ENCODE peak calls at places on chromosomes 7 and 10, in five cellular contexts. K is RWPE2, U is endothelial cell of umbilical vein, X is ovary, F is Peyer's patch. C is an unnamed sample.

GRCh38 chr7:33845991-33846509 is 59.3 kb upstream of the BMPER start:
- DNase-seq in U (no peak), K (no peak), X (peak; percentile 82), F (no peak), C (peak; percentile 21)

GRCh38 chr10:76242956-76243355 is 811.5 kb downstream of the LRMDA start:
- DNase-seq in K (no peak), X (no peak), F (no peak), U (no peak), C (no peak)

GRCh38 chr7:111750168-111750715 is 187.9 kb upstream of the IMMP2L start:
- DNase-seq in U (no peak), K (no peak), F (no peak), X (no peak), C (no peak)

GRCh38 chr7:36958094-36958718 is 233.9 kb upstream of the AOAH start:
- DNase-seq in K (no peak), U (no peak), F (no peak), X (no peak), C (no peak)

GRCh38 chr7:63067897-63068585 is 930.6 kb upstream of the ZNF722 start:
- DNase-seq in F (no peak), U (no peak), K (no peak), X (no peak), C (no peak)

GRCh38 chr10:94545277-94546057 is at the start of gene HELLS:
- DNase-seq in X (peak; percentile 84), K (peak; percentile 80), U (peak; percentile 90), F (peak; percentile 88), C (peak; percentile 87)

GRCh38 chr10:97778452-97779302 is 6.9 kb upstream of the SFRP5 start:
- DNase-seq in F (no peak), K (no peak), U (no peak), X (no peak), C (peak; percentile 42)

GRCh38 chr7:28815928-28816373 is 142.2 kb downstream of the TRIL start:
- DNase-seq in K (no peak), U (no peak), X (no peak), F (no peak), C (no peak)

GRCh38 chr7:29377718-29378117 is 183.1 kb downstream of the CHN2 start:
- DNase-seq in U (no peak), F (no peak), X (no peak), K (no peak), C (no peak)

GRCh38 chr7:15765753-15766152 is 79.3 kb upstream of the MEOX2 start:
- DNase-seq in K (no peak), X (no peak), F (no peak), U (peak; percentile 92), C (no peak)

GRCh38 chr10:12419279-12419847 is 70.0 kb downstream of the CAMK1D start:
- DNase-seq in F (peak; percentile 10), U (peak; percentile 61), K (peak; percentile 82), X (no peak), C (no peak)

GRCh38 chr7:836429-836828 is 4.2 kb downstream of the SUN1 start:
- DNase-seq in U (peak; percentile 60), F (no peak), K (no peak), X (no peak), C (no peak)

GRCh38 chr7:17370901-17371550 is 72.6 kb downstream of the AHR start:
- DNase-seq in U (peak; percentile 46), F (no peak), K (no peak), X (peak; percentile 59), C (peak; percentile 21)

GRCh38 chr10:125606406-125606805 is 76.6 kb downstream of the TEX36 start:
- DNase-seq in K (no peak), X (no peak), U (peak; percentile 95), F (no peak), C (no peak)

GRCh38 chr10:34430685-34431084 is 384.4 kb downstream of the PARD3 start:
- DNase-seq in K (no peak), X (no peak), U (peak; percentile 74), F (no peak), C (no peak)

GRCh38 chr7:3649678-3650445 is 348.8 kb downstream of the SDK1 start:
- DNase-seq in K (no peak), U (no peak), F (no peak), X (no peak), C (no peak)

GRCh38 chr10:59234194-59234593 is 57.8 kb downstream of the PHYHIPL start:
- DNase-seq in X (no peak), K (no peak), F (no peak), U (no peak), C (no peak)

GRCh38 chr10:119328222-119328621 is 120.9 kb downstream of the GRK5 start:
- DNase-seq in K (no peak), F (no peak), X (no peak), U (no peak), C (no peak)

GRCh38 chr10:80187465-80188409 is 17.6 kb downstream of the ANXA11 start:
- DNase-seq in X (no peak), U (no peak), F (peak; percentile 74), K (no peak), C (no peak)

GRCh38 chr10:35642793-35643114 is 658 bp upstream of the FZD8 start:
- DNase-seq in X (no peak), F (no peak), U (no peak), K (no peak), C (no peak)

GRCh38 chr10:84329094-84329611 is 764 bp downstream of the CCSER2 start:
- DNase-seq in X (no peak), U (peak; percentile 62), K (no peak), F (no peak), C (peak; percentile 51)

GRCh38 chr10:43594944-43595589 is 11.2 kb upstream of the ZNF485 start:
- DNase-seq in F (no peak), U (peak; percentile 40), K (no peak), X (no peak), C (no peak)

GRCh38 chr10:121664671-121665070 is 66.4 kb upstream of the FGFR2 start:
- DNase-seq in F (no peak), U (no peak), X (no peak), K (no peak), C (no peak)

GRCh38 chr7:30224511-30225031 is 59.8 kb upstream of the ZNRF2 start:
- DNase-seq in K (no peak), U (no peak), F (no peak), X (no peak), C (peak; percentile 23)

GRCh38 chr7:23474098-23474828 is 4.0 kb upstream of the IGF2BP3 start:
- DNase-seq in U (peak; percentile 95), F (peak; percentile 83), K (peak; percentile 97), X (no peak), C (peak; percentile 99)

GRCh38 chr10:48542471-48543210 is 62.2 kb downstream of the ARHGAP22 start:
- DNase-seq in X (no peak), U (no peak), F (no peak), K (peak; percentile 33), C (no peak)

GRCh38 chr10:54985732-54986131 is 184.7 kb upstream of the PCDH15 start:
- DNase-seq in K (no peak), F (no peak), X (no peak), U (peak; percentile 21), C (peak; percentile 43)

GRCh38 chr10:90871279-90871760 is 454 bp upstream of the RPP30 start:
- DNase-seq in F (no peak), K (no peak), X (peak; percentile 32), U (peak; percentile 90), C (peak; percentile 71)

GRCh38 chr7:85074992-85075391 is 111.9 kb downstream of the SEMA3D start:
- DNase-seq in U (no peak), X (no peak), K (no peak), F (no peak), C (no peak)

GRCh38 chr7:17298102-17298839 is at the start of gene AHR:
- DNase-seq in U (peak; percentile 89), F (peak; percentile 91), K (peak; percentile 91), X (peak; percentile 91), C (no peak)

GRCh38 chr7:10789170-10789569 is 184.5 kb upstream of the PHF14 start:
- DNase-seq in X (no peak), U (no peak), F (no peak), K (no peak), C (no peak)

GRCh38 chr7:105639677-105640493 is 58.6 kb upstream of the EFCAB10 start:
- DNase-seq in K (no peak), X (peak; percentile 32), U (no peak), F (no peak), C (no peak)
- H3K4me1 ChIP-seq in K (no peaks in the 10 kb centered on the region), X (peaks cover 4% of the 10 kb centered on the region), U (no peaks in the 10 kb centered on the region), F (no peaks in the 10 kb centered on the region), C (no peaks in the 10 kb centered on the region)

GRCh38 chr7:48096273-48096672 is 7.2 kb downstream of the UPP1 start:
- DNase-seq in K (no peak), X (no peak), F (no peak), U (no peak), C (no peak)
- H3K4me1 ChIP-seq in K (peaks cover 56% of the 10 kb centered on the region), X (no peaks in the 10 kb centered on the region), F (no peaks in the 10 kb centered on the region), U (peaks cover 36% of the 10 kb centered on the region), C (peaks cover 12% of the 10 kb centered on the region)

GRCh38 chr10:70595566-70596016 is 7.0 kb downstream of the PRF1 start:
- DNase-seq in K (no peak), F (no peak), U (no peak), X (no peak), C (no peak)
- H3K4me1 ChIP-seq in K (no peaks in the 10 kb centered on the region), F (no peaks in the 10 kb centered on the region), U (no peaks in the 10 kb centered on the region), X (no peaks in the 10 kb centered on the region), C (peaks cover 27% of the 10 kb centered on the region)

GRCh38 chr7:27110977-27111752 is 8.7 kb upstream of the HOXA2 start:
- DNase-seq in X (no peak), K (no peak), U (peak; percentile 87), F (peak; percentile 41), C (peak; percentile 47)

GRCh38 chr7:27107901-27108381 is 5.5 kb upstream of the HOXA2 start:
- DNase-seq in F (peak; percentile 59), X (no peak), U (no peak), K (no peak), C (no peak)

GRCh38 chr7:27108390-27109127 is 6.1 kb upstream of the HOXA2 start:
- DNase-seq in U (peak; percentile 72), X (no peak), K (no peak), F (peak; percentile 77), C (no peak)

GRCh38 chr7:27110163-27110976 is 7.9 kb upstream of the HOXA2 start:
- DNase-seq in K (no peak), F (peak; percentile 82), X (no peak), U (peak; percentile 16), C (no peak)

GRCh38 chr7:27109533-27110162 is 7.2 kb upstream of the HOXA2 start:
- DNase-seq in X (no peak), K (no peak), U (no peak), F (no peak), C (no peak)
- H3K4me1 ChIP-seq in X (no peaks in the 10 kb centered on the region), K (peaks cover 24% of the 10 kb centered on the region), U (peaks cover 86% of the 10 kb centered on the region), F (no peaks in the 10 kb centered on the region), C (peaks cover 17% of the 10 kb centered on the region)

DNA sequence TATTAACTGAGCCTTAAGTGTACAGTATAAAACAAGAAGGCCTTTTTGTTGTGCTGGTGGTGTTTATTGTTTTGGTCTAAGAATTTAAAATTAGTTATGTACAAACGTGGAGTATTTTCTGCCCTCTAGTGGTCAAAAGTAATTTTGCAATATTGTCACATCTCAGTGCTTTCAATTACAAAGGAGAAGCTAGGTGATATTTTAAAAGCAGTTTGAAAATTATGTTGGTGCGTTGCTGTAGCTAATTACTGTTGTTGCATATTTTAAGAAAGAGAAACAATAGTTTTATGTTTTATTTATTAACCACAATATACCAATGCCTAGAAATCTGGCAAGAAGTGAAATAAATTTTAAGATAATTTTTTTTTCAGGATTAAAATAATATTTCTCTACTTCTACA is 11.4 kb downstream of the NPVF start:
- DNase-seq in X (no peak), F (no peak), K (no peak), U (peak; percentile 60), C (peak; percentile 75)
- H3K4me1 ChIP-seq in X (no peaks in the 10 kb centered on the region), F (no peaks in the 10 kb centered on the region), K (no peaks in the 10 kb centered on the region), U (no peaks in the 10 kb centered on the region), C (no peaks in the 10 kb centered on the region)

GRCh38 chr7:97006146-97006950 is 995 bp downstream of the DLX6 start:
- DNase-seq in X (peak; percentile 52), K (no peak), U (peak; percentile 29), F (no peak), C (peak; percentile 45)
- H3K4me1 ChIP-seq in X (peaks cover 4% of the 10 kb centered on the region), K (no peaks in the 10 kb centered on the region), U (peaks cover 3% of the 10 kb centered on the region), F (no peaks in the 10 kb centered on the region), C (no peaks in the 10 kb centered on the region)

C was measured in SJCRH30.